ENCODE peak calls at places on chromosomes 2 and 18, in five cellular contexts. W is A549, Z is right atrium auricular region, X is ovary, H is upper lobe of left lung. F is an unnamed sample.

GRCh38 chr2:196168181-196168580 is 3.2 kb downstream of the STK17B start:
- DNase-seq in H (no peak), Z (no peak), W (peak; percentile 17), X (no peak), F (no peak)

GRCh38 chr2:72570401-72570800 is 255.4 kb downstream of the EXOC6B start:
- DNase-seq in W (peak; percentile 62), X (no peak), Z (no peak), H (no peak), F (no peak)

GRCh38 chr2:152065945-152066344 is 32.9 kb downstream of the CACNB4 start:
- DNase-seq in W (no peak), Z (no peak), X (no peak), H (no peak), F (no peak)

GRCh38 chr2:23249348-23249747 is 135.6 kb upstream of the KLHL29 start:
- DNase-seq in Z (peak; percentile 67), W (no peak), X (no peak), H (no peak), F (no peak)

GRCh38 chr18:28961669-28962228 is 784.8 kb upstream of the CDH2 start:
- DNase-seq in H (no peak), Z (no peak), X (no peak), W (peak; percentile 16), F (no peak)

GRCh38 chr2:100292022-100292580 is 30.2 kb downstream of the LONRF2 start:
- DNase-seq in W (peak; percentile 99), Z (peak; percentile 64), X (peak; percentile 71), H (no peak), F (no peak)

GRCh38 chr2:159984034-159984433 is 78.4 kb downstream of the PLA2R1 start:
- DNase-seq in Z (no peak), X (no peak), H (no peak), W (no peak), F (no peak)

GRCh38 chr2:228774548-228774947 is 496.5 kb downstream of the PID1 start:
- DNase-seq in W (no peak), Z (no peak), H (no peak), X (no peak), F (no peak)

GRCh38 chr2:148900350-148900749 is 25.3 kb downstream of the KIF5C start:
- DNase-seq in H (no peak), Z (no peak), X (no peak), W (no peak), F (no peak)

GRCh38 chr2:46296840-46297545 is at the start of gene EPAS1:
- DNase-seq in Z (peak; percentile 98), H (peak; percentile 99), X (peak; percentile 93), W (peak; percentile 89), F (peak; percentile 50)

GRCh38 chr2:220034356-220035121 is 407.1 kb downstream of the SLC4A3 start:
- DNase-seq in W (no peak), X (no peak), Z (no peak), H (no peak), F (no peak)

DNA sequence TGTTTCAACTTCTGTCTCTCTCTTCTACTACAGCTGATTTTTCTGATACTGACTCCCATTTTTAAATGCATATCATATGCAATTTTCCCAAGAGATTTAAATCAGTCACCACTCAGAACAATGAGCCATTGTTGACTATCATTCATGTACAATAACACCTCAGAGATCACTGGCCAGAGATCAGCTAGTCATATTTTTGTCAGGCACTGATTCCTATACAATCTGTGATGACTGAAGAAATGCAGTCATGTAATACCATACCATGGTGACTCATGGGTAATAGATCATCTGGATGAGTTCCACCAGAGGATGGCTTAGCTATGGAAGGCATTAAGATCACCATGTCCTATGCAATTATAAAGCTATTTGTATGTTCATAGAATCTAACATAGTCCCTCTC is 285.7 kb upstream of the DCC start:
- DNase-seq in H (no peak), X (no peak), W (no peak), Z (no peak), F (no peak)
- H3K27ac ChIP-seq in H (no peak overlapping the region), X (no peak overlapping the region), W (no peak overlapping the region), Z (no peak overlapping the region), F (no peak overlapping the region)

GRCh38 chr18:56505293-56505692 is 133.1 kb downstream of the TXNL1 start:
- DNase-seq in X (no peak), W (no peak), Z (no peak), H (no peak), F (no peak)
- H3K4me1 ChIP-seq in X (peaks cover 1% of the 10 kb centered on the region), W (no peaks in the 10 kb centered on the region), Z (peaks cover 6% of the 10 kb centered on the region), H (no peaks in the 10 kb centered on the region), F (no peaks in the 10 kb centered on the region)

GRCh38 chr2:226798422-226799210 is 1.0 kb downstream of the IRS1 start:
- DNase-seq in W (peak; percentile 74), H (peak; percentile 91), X (peak; percentile 70), Z (no peak), F (no peak)
- TF ChIP-seq CTCF in W (peak; percentile 58), H (no peak), X (no peak), Z (peak; percentile 39), F (no peak)

DNA sequence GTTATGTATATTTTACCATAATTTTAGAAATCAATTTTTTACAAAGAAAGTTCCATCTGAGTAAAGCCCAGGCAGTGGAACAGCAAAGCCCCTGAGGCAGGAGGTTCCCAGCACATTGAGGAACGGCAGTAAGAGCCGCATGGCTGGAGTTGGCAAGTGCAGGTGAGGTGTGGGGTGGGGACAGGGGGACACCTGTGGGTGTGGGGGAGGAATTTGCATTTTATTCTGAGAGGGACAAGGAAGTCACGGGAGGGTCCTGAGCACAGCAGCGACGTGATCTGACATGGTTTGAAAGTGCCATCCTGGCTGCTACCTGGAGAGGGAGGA is 16.1 kb upstream of the ADI1 start:
- DNase-seq in X (no peak), W (no peak), H (no peak), Z (no peak), F (no peak)
- H3K27ac ChIP-seq in X (peak overlapping the region; percentile 91), W (peak overlapping the region; percentile 80), H (peak overlapping the region; percentile 90), Z (peak overlapping the region; percentile 93), F (peak overlapping the region; percentile 90)

DNA sequence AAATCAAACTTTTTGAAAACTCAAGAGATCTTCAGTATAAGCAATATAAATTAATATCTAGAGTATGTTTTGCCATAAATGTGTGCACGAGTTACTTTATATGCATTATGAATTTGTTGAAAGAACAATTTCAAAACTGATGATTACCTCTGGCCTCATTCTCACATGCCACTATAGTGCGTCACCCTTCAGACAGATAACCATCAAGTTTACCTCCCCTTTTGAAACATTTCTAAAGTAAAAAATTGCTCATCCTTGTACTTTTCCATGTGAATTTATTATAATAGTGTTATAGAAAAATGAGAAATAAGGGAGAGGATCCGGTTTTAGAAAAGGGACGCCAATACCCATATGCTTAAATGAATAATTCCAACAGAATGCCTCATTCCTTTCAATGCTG is 38.3 kb downstream of the ZEB2 start:
- DNase-seq in H (no peak), Z (no peak), W (no peak), X (no peak), F (no peak)
- H3K4me1 ChIP-seq in H (peaks cover 45% of the 10 kb centered on the region), Z (peaks cover 85% of the 10 kb centered on the region), W (peaks cover 5% of the 10 kb centered on the region), X (peaks cover 19% of the 10 kb centered on the region), F (no peaks in the 10 kb centered on the region)

GRCh38 chr2:3379647-3380534 is at the start of gene TRAPPC12:
- DNase-seq in W (peak; percentile 96), X (peak; percentile 90), H (peak; percentile 97), Z (peak; percentile 89), F (peak; percentile 50)
- TF ChIP-seq CTCF in W (peak; percentile 49), X (no peak), H (peak; percentile 12), Z (peak; percentile 72), F (no peak)

GRCh38 chr18:41347057-41347456 is 608.0 kb upstream of the PIK3C3 start:
- DNase-seq in H (no peak), Z (no peak), W (no peak), X (no peak), F (no peak)
- H3K27ac ChIP-seq in H (no peak overlapping the region), Z (no peak overlapping the region), W (no peak overlapping the region), X (no peak overlapping the region), F (no peak overlapping the region)

GRCh38 chr2:53945538-53945937 is 25.3 kb downstream of the PSME4 start:
- DNase-seq in Z (no peak), X (no peak), H (no peak), W (no peak), F (no peak)

GRCh38 chr2:53944542-53944941 is 26.3 kb downstream of the PSME4 start:
- DNase-seq in Z (no peak), H (no peak), W (no peak), X (no peak), F (no peak)

GRCh38 chr2:53939656-53940055 is 31.1 kb downstream of the PSME4 start:
- DNase-seq in X (no peak), W (no peak), H (no peak), Z (no peak), F (no peak)

GRCh38 chr2:53941749-53942148 is 29.0 kb downstream of the PSME4 start:
- DNase-seq in Z (no peak), X (no peak), H (no peak), W (no peak), F (no peak)

DNA sequence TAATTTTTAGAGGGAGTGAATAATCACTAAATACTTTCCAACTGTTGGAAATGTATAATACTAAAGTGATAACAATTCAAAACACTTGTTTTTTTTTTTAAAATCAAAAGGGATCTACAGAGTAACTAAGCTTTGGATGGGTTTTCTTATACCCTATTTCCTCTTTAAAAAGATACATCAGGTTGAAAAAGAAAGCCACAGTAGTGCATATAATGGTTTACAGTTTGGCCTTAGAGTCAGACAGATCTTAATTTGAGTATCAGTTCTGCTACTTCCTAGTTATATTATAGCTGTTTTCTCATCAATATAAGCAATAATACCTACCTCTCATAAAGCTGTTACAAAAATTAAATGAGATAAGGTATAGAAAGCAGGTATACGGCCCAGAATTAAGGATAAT is 28.5 kb downstream of the PSME4 start:
- DNase-seq in H (no peak), W (no peak), Z (no peak), X (no peak), F (no peak)
- H3K4me1 ChIP-seq in H (peaks cover 14% of the 10 kb centered on the region), W (no peaks in the 10 kb centered on the region), Z (peaks cover 11% of the 10 kb centered on the region), X (no peaks in the 10 kb centered on the region), F (peaks cover 6% of the 10 kb centered on the region)

GRCh38 chr18:58054041-58054733 is 10.2 kb downstream of the NEDD4L start:
- DNase-seq in X (no peak), H (no peak), W (peak; percentile 26), Z (no peak), F (no peak)

GRCh38 chr18:58048243-58048642 is 4.2 kb downstream of the NEDD4L start:
- DNase-seq in W (no peak), Z (no peak), X (no peak), H (no peak), F (no peak)

GRCh38 chr18:58049000-58049688 is 5.1 kb downstream of the NEDD4L start:
- DNase-seq in W (no peak), H (no peak), X (no peak), Z (no peak), F (no peak)

GRCh38 chr18:58052960-58053359 is 8.9 kb downstream of the NEDD4L start:
- DNase-seq in W (no peak), Z (no peak), X (no peak), H (no peak), F (no peak)

GRCh38 chr18:58051765-58052460 is 7.9 kb downstream of the NEDD4L start:
- DNase-seq in Z (no peak), H (no peak), W (no peak), X (no peak), F (no peak)
- TF ChIP-seq CTCF in Z (peak; percentile 40), H (no peak), W (peak; percentile 52), X (no peak), F (peak; percentile 23)

F was measured in esophagus squamous epithelium.